ENCODE peak calls at places on chromosomes 5 and 9, in nine cellular contexts. F is ACHN, M is GM20000, U is BJ, D is cardiac fibroblast, V is A549, Z is iPS-NIHi11, X is AG04449, J is LoVo. I is an unnamed sample.

GRCh38 chr5:178104492-178104891 is 8.8 kb upstream of the N4BP3 start:
- DNase-seq in F (no peak), M (no peak), U (no peak), D (no peak), V (no peak), Z (no peak), X (no peak), J (peak; percentile 20), I (no peak)

GRCh38 chr9:100306283-100306682 is 46.5 kb downstream of the TEX10 start:
- DNase-seq in F (no peak), M (no peak), U (no peak), D (no peak), V (no peak), Z (no peak), X (no peak), J (no peak), I (no peak)

GRCh38 chr9:21047315-21047714 is 15.9 kb upstream of the HACD4 start:
- DNase-seq in F (no peak), M (no peak), U (no peak), D (peak; percentile 23), V (no peak), Z (no peak), X (no peak), J (no peak), I (no peak)

GRCh38 chr5:153159611-153160010 is 330.9 kb upstream of the GRIA1 start:
- DNase-seq in F (no peak), M (no peak), U (peak; percentile 27), D (peak; percentile 27), V (no peak), Z (no peak), X (peak; percentile 45), J (no peak), I (no peak)

GRCh38 chr5:145968970-145969713 is 32.8 kb downstream of the SH3RF2 start:
- DNase-seq in F (no peak), M (no peak), U (no peak), D (no peak), V (no peak), Z (no peak), X (no peak), J (no peak), I (no peak)

GRCh38 chr5:157855404-157855994 is 3.4 kb downstream of the CLINT1 start:
- DNase-seq in F (peak; percentile 67), M (no peak), U (no peak), D (peak; percentile 82), V (peak; percentile 68), Z (peak; percentile 64), X (no peak), J (peak; percentile 41), I (no peak)

GRCh38 chr9:12091865-12092527 is 601.2 kb upstream of the TYRP1 start:
- DNase-seq in F (no peak), M (no peak), U (no peak), D (no peak), V (no peak), Z (peak; percentile 9), X (no peak), J (no peak), I (no peak)

GRCh38 chr5:133321833-133322420 is 270.1 kb downstream of the HSPA4 start:
- DNase-seq in F (no peak), M (peak; percentile 50), U (no peak), D (no peak), V (no peak), Z (no peak), X (no peak), J (no peak), I (peak; percentile 79)

GRCh38 chr5:36417221-36417620 is 115.5 kb upstream of the RANBP3L start:
- DNase-seq in F (no peak), M (no peak), U (no peak), D (no peak), V (no peak), Z (no peak), X (no peak), J (no peak), I (no peak)

GRCh38 chr9:85115473-85115872 is 445.9 kb downstream of the NTRK2 start:
- DNase-seq in F (no peak), M (no peak), U (no peak), D (no peak), V (no peak), Z (no peak), X (no peak), J (no peak), I (no peak)

GRCh38 chr9:78325343-78325742 is 28.4 kb downstream of the PSAT1 start:
- DNase-seq in F (no peak), M (no peak), U (peak; percentile 42), D (peak; percentile 76), V (no peak), Z (no peak), X (no peak), J (no peak), I (no peak)

GRCh38 chr9:107733530-107733907 is 243.9 kb upstream of the KLF4 start:
- DNase-seq in F (peak; percentile 28), M (no peak), U (no peak), D (peak; percentile 65), V (no peak), Z (no peak), X (no peak), J (no peak), I (no peak)

GRCh38 chr5:61777292-61777691 is 445.2 kb downstream of the ZSWIM6 start:
- DNase-seq in F (no peak), M (no peak), U (no peak), D (no peak), V (no peak), Z (no peak), X (no peak), J (no peak), I (no peak)

GRCh38 chr5:154163327-154163997 is 27.1 kb upstream of the GALNT10 start:
- DNase-seq in F (no peak), M (no peak), U (no peak), D (no peak), V (no peak), Z (peak; percentile 17), X (no peak), J (no peak), I (no peak)

GRCh38 chr9:94014845-94015244 is 59.7 kb upstream of the BARX1 start:
- DNase-seq in F (no peak), M (no peak), U (no peak), D (no peak), V (no peak), Z (no peak), X (no peak), J (no peak), I (no peak)

GRCh38 chr5:172451771-172452197 is 2.5 kb downstream of the SH3PXD2B start:
- DNase-seq in F (peak; percentile 35), M (no peak), U (peak; percentile 55), D (peak; percentile 79), V (no peak), Z (no peak), X (peak; percentile 41), J (no peak), I (no peak)

GRCh38 chr5:58462623-58463230 is 2.8 kb upstream of the PLK2 start:
- DNase-seq in F (peak; percentile 81), M (peak; percentile 46), U (no peak), D (peak; percentile 79), V (peak; percentile 31), Z (peak; percentile 10), X (no peak), J (peak; percentile 81), I (no peak)

GRCh38 chr9:93620881-93621820 is 44.8 kb downstream of the PHF2 start:
- DNase-seq in F (no peak), M (no peak), U (no peak), D (no peak), V (no peak), Z (no peak), X (no peak), J (no peak), I (no peak)

GRCh38 chr5:173778152-173778782 is 109.9 kb upstream of the CPEB4 start:
- DNase-seq in F (no peak), M (no peak), U (no peak), D (no peak), V (no peak), Z (no peak), X (no peak), J (no peak), I (no peak)

GRCh38 chr9:19138084-19138483 is 10.8 kb upstream of the PLIN2 start:
- DNase-seq in F (no peak), M (no peak), U (no peak), D (no peak), V (no peak), Z (no peak), X (no peak), J (no peak), I (no peak)

GRCh38 chr9:22117511-22118388 is 108.6 kb upstream of the CDKN2B start:
- DNase-seq in F (no peak), M (no peak), U (no peak), D (peak; percentile 56), V (no peak), Z (peak; percentile 13), X (no peak), J (peak; percentile 78), I (no peak)

GRCh38 chr5:135493406-135494180 is 41.4 kb upstream of the TIFAB start:
- DNase-seq in F (peak; percentile 33), M (no peak), U (peak; percentile 75), D (peak; percentile 84), V (peak; percentile 27), Z (no peak), X (peak; percentile 85), J (peak; percentile 24), I (no peak)

GRCh38 chr5:159392881-159393280 is 62.6 kb upstream of the IL12B start:
- DNase-seq in F (no peak), M (no peak), U (no peak), D (no peak), V (no peak), Z (no peak), X (no peak), J (no peak), I (no peak)

I was measured in GM12878.